ENCODE peak calls at places on chromosomes 11 and 22, in seven cellular contexts. I is left ventricle myocardium inferior, W is mesothelial cell of epicardium, T is colonic mucosa, Z is ovary, C is progenitor cell of endocrine pancreas, S is cardiac fibroblast. J is an unnamed sample.

GRCh38 chr11:130215531-130216220 is 56.1 kb downstream of the ST14 start:
- DNase-seq in I (no peak), W (peak), T (no peak), Z (no peak), C (no peak), S (no peak), J (no peak)

GRCh38 chr11:117143390-117143789 is 697 bp upstream of the PAFAH1B2 start:
- DNase-seq in I (peak), W (no peak), T (peak), Z (peak), C (no peak), S (peak), J (peak)

GRCh38 chr11:36340909-36341308 is 44.8 kb downstream of the PRR5L start:
- DNase-seq in I (no peak), W (no peak), T (no peak), Z (no peak), C (no peak), S (no peak), J (no peak)

GRCh38 chr11:72685560-72686480 is 11.6 kb upstream of the PDE2A start:
- DNase-seq in I (peak), W (no peak), T (peak), Z (no peak), C (no peak), S (no peak), J (no peak)

GRCh38 chr11:2314525-2315394 is 12.9 kb downstream of the TSPAN32 start:
- DNase-seq in I (peak), W (peak), T (peak), Z (peak), C (no peak), S (peak), J (no peak)

GRCh38 chr11:3218483-3219280 is at the start of gene MRGPRG:
- DNase-seq in I (peak), W (no peak), T (no peak), Z (peak), C (no peak), S (no peak), J (no peak)

GRCh38 chr11:70246196-70246595 is 24.3 kb upstream of the PPFIA1 start:
- DNase-seq in I (no peak), W (no peak), T (no peak), Z (no peak), C (no peak), S (peak), J (no peak)

GRCh38 chr22:46750861-46751260 is 11.6 kb upstream of the TBC1D22A start:
- DNase-seq in I (no peak), W (no peak), T (peak), Z (no peak), C (no peak), S (no peak), J (no peak)

GRCh38 chr11:73333173-73333572 is 25.1 kb downstream of the ARHGEF17 start:
- DNase-seq in I (no peak), W (no peak), T (no peak), Z (no peak), C (no peak), S (no peak), J (no peak)

GRCh38 chr22:42780070-42780540 is 59.4 kb upstream of the A4GALT start:
- DNase-seq in I (no peak), W (no peak), T (peak), Z (no peak), C (peak), S (peak), J (peak)

GRCh38 chr11:10382518-10382917 is 72.5 kb upstream of the AMPD3 start:
- DNase-seq in I (no peak), W (no peak), T (no peak), Z (no peak), C (no peak), S (peak), J (peak)

GRCh38 chr11:109783842-109784241 is 309.4 kb upstream of the ZC3H12C start:
- DNase-seq in I (no peak), W (no peak), T (no peak), Z (no peak), C (no peak), S (no peak), J (no peak)

GRCh38 chr22:46634011-46634699 is 14.0 kb downstream of the GRAMD4 start:
- DNase-seq in I (no peak), W (no peak), T (no peak), Z (no peak), C (no peak), S (no peak), J (no peak)

GRCh38 chr22:33561149-33561807 is 359.0 kb downstream of the LARGE1 start:
- DNase-seq in I (no peak), W (no peak), T (peak), Z (no peak), C (no peak), S (no peak), J (no peak)

GRCh38 chr11:72069787-72070251 is 10.5 kb downstream of the NUMA1 start:
- DNase-seq in I (peak), W (no peak), T (peak), Z (peak), C (no peak), S (peak), J (peak)

GRCh38 chr22:44712156-44712555 is 10.2 kb downstream of the PRR5 start:
- DNase-seq in I (no peak), W (no peak), T (no peak), Z (no peak), C (no peak), S (no peak), J (no peak)

GRCh38 chr11:64384981-64385952 is 26.3 kb downstream of the RPS6KA4 start:
- DNase-seq in I (no peak), W (no peak), T (no peak), Z (no peak), C (no peak), S (no peak), J (no peak)

GRCh38 chr11:132466983-132467382 is 1065.3 kb downstream of the OPCML start:
- DNase-seq in I (no peak), W (no peak), T (no peak), Z (no peak), C (no peak), S (no peak), J (no peak)

GRCh38 chr22:29531419-29531818 is 22.1 kb downstream of the THOC5 start:
- DNase-seq in I (no peak), W (no peak), T (no peak), Z (no peak), C (no peak), S (peak), J (peak)

GRCh38 chr11:12306830-12307229 is 70.5 kb upstream of the PARVA start:
- DNase-seq in I (no peak), W (no peak), T (no peak), Z (no peak), C (no peak), S (no peak), J (no peak)

GRCh38 chr22:36292823-36293530 is 40.0 kb downstream of the APOL1 start:
- DNase-seq in I (peak), W (no peak), T (no peak), Z (no peak), C (no peak), S (no peak), J (no peak)

GRCh38 chr11:114073506-114074381 is 14.2 kb downstream of the ZBTB16 start:
- DNase-seq in I (no peak), W (no peak), T (no peak), Z (peak), C (no peak), S (no peak), J (no peak)

GRCh38 chr11:60929774-60930173 is 5.5 kb downstream of the TMEM132A start:
- DNase-seq in I (no peak), W (no peak), T (no peak), Z (no peak), C (no peak), S (no peak), J (no peak)

GRCh38 chr11:39442177-39442576 is 2017.3 kb downstream of the LRRC4C start:
- DNase-seq in I (no peak), W (no peak), T (no peak), Z (no peak), C (no peak), S (no peak), J (no peak)

GRCh38 chr11:59801160-59801706 is 9.3 kb downstream of the MRPL16 start:
- DNase-seq in I (no peak), W (no peak), T (no peak), Z (no peak), C (no peak), S (peak), J (no peak)

GRCh38 chr11:130675456-130675855 is 227.0 kb downstream of the ADAMTS15 start:
- DNase-seq in I (peak), W (no peak), T (no peak), Z (no peak), C (no peak), S (peak), J (no peak)

GRCh38 chr22:47287516-47287915 is 525.1 kb downstream of the TBC1D22A start:
- DNase-seq in I (no peak), W (no peak), T (no peak), Z (no peak), C (no peak), S (no peak), J (no peak)

GRCh38 chr22:44330727-44331660 is 18.2 kb upstream of the SHISAL1 start:
- DNase-seq in I (no peak), W (no peak), T (no peak), Z (no peak), C (no peak), S (no peak), J (no peak)

GRCh38 chr22:39144101-39144815 is 8.2 kb downstream of the CBX7 start:
- DNase-seq in I (no peak), W (no peak), T (peak), Z (peak), C (no peak), S (peak), J (peak)

GRCh38 chr22:26273011-26273675 is 103.9 kb downstream of the SEZ6L start:
- DNase-seq in I (no peak), W (no peak), T (no peak), Z (peak), C (no peak), S (no peak), J (no peak)

GRCh38 chr11:32893091-32893946 is 708 bp downstream of the QSER1 start:
- DNase-seq in I (peak), W (peak), T (peak), Z (peak), C (peak), S (peak), J (peak)

GRCh38 chr11:122523841-122524531 is 131.5 kb upstream of the UBASH3B start:
- DNase-seq in I (peak), W (peak), T (no peak), Z (no peak), C (no peak), S (no peak), J (peak)

GRCh38 chr11:121446752-121447156 is 5.4 kb upstream of the SORL1 start:
- DNase-seq in I (no peak), W (no peak), T (no peak), Z (no peak), C (no peak), S (peak), J (no peak)
- TF ChIP-seq CTCF in I (no peak), W (no peak), T (no peak), Z (no peak), C (no peak), S (no peak), J (peak)

GRCh38 chr22:37316875-37317371 is 34.6 kb downstream of the CYTH4 start:
- DNase-seq in I (peak), W (peak), T (peak), Z (peak), C (peak), S (peak), J (peak)

GRCh38 chr22:37317698-37318210 is 35.4 kb downstream of the CYTH4 start:
- DNase-seq in I (no peak), W (no peak), T (no peak), Z (no peak), C (no peak), S (no peak), J (no peak)

GRCh38 chr22:37319469-37319868 is 37.2 kb downstream of the CYTH4 start:
- DNase-seq in I (no peak), W (no peak), T (no peak), Z (no peak), C (no peak), S (no peak), J (no peak)

GRCh38 chr22:37316405-37316804 is 34.1 kb downstream of the CYTH4 start:
- DNase-seq in I (no peak), W (no peak), T (no peak), Z (no peak), C (no peak), S (no peak), J (no peak)

DNA sequence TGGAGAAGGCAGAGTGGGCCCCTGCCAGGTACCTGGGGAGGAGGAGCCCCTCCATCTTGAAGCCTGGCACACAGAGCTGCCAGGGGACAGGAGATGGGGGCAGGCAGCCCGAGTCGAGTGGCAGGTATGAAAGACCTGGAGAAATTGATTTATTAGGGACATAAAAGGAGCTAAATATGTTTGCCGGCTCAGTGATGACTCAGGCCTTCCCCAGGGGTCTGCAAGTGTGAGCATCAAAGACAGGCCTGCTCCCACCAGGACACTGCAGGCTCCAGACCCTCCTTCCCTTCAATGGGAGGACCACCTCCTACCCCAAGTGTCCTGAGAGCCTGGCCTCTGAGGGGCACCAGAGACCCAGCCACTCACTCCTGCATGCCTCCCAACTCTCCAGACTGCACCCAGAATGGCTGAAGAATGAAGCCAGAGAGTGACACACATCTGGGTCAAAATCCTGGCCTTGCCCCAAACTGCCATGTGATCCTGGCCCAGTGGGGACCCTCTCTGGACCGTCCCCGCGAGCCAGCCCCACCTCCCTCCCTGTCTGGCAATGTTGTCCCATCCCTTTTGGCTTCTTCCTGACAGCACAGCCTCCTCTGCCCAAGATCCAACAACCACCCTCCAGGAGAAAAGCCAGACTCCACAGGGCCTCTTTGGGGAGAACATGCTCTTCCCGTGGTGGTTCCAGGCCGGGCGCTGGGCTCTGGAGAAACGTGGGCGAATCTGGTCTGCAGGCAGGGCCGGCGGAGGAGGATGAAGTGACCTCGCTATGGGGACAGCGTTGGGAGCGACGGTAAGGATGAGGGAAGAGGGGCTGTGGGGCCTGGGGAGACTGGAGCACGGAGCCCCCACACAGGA is 36.2 kb downstream of the CYTH4 start:
- DNase-seq in I (no peak), W (no peak), T (no peak), Z (no peak), C (no peak), S (no peak), J (no peak)
- TF ChIP-seq CTCF in I (no peak), W (no peak), T (no peak), Z (no peak), C (no peak), S (no peak), J (no peak)

GRCh38 chr22:19645391-19645790 is 68.9 kb upstream of the SEPTIN5 start:
- DNase-seq in I (no peak), W (no peak), T (no peak), Z (no peak), C (no peak), S (no peak), J (no peak)
- TF ChIP-seq CTCF in I (no peak), W (no peak), T (no peak), Z (no peak), C (no peak), S (peak), J (no peak)

GRCh38 chr11:106076923-106077608 is at the start of gene KBTBD3:
- DNase-seq in I (peak), W (peak), T (peak), Z (peak), C (peak), S (peak), J (peak)
- TF ChIP-seq CTCF in I (peak), W (no peak), T (no peak), Z (peak), C (peak), S (peak), J (no peak)

GRCh38 chr11:31236052-31236652 is 133.4 kb downstream of the DCDC1 start:
- DNase-seq in I (no peak), W (no peak), T (no peak), Z (no peak), C (no peak), S (peak), J (peak)

GRCh38 chr11:31237819-31238771 is 131.4 kb downstream of the DCDC1 start:
- DNase-seq in I (no peak), W (no peak), T (no peak), Z (no peak), C (no peak), S (peak), J (peak)

GRCh38 chr11:31233425-31233824 is 136.1 kb downstream of the DCDC1 start:
- DNase-seq in I (no peak), W (no peak), T (no peak), Z (no peak), C (no peak), S (peak), J (peak)
- TF ChIP-seq CTCF in I (no peak), W (peak), T (no peak), Z (no peak), C (peak), S (peak), J (peak)

DNA sequence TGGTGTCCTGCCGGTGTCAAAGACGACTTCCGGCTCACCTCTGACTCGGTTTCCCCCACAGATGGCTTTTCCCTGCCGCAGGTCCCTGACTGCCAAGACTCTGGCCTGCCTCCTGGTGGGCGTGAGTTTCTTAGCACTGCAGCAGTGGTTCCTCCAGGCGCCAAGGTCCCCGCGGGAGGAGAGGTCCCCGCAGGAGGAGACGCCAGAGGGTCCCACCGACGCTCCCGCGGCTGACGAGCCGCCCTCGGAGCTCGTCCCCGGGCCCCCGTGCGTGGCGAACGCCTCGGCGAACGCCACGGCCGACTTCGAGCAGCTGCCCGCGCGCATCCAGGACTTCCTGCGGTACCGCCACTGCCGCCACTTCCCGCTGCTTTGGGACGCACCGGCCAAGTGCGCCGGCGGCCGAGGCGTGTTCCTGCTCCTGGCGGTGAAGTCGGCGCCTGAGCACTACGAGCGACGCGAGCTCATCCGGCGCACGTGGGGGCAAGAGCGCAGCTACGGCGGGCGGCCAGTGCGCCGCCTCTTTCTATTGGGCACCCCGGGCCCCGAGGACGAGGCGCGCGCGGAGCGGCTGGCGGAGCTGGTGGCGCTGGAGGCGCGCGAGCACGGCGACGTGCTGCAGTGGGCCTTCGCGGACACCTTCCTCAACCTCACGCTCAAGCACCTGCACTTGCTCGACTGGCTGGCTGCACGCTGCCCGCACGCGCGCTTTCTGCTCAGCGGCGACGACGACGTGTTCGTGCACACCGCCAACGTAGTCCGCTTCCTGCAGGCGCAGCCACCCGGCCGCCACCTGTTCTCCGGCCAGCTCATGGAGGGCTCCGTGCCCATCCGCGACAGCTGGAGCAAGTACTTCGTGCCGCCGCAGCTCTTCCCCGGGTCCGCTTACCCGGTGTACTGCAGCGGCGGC is 5.5 kb downstream of the B3GNT6 start:
- DNase-seq in I (no peak), W (peak), T (peak), Z (no peak), C (no peak), S (peak), J (no peak)
- TF ChIP-seq CTCF in I (peak), W (peak), T (peak), Z (no peak), C (peak), S (peak), J (no peak)

DNA sequence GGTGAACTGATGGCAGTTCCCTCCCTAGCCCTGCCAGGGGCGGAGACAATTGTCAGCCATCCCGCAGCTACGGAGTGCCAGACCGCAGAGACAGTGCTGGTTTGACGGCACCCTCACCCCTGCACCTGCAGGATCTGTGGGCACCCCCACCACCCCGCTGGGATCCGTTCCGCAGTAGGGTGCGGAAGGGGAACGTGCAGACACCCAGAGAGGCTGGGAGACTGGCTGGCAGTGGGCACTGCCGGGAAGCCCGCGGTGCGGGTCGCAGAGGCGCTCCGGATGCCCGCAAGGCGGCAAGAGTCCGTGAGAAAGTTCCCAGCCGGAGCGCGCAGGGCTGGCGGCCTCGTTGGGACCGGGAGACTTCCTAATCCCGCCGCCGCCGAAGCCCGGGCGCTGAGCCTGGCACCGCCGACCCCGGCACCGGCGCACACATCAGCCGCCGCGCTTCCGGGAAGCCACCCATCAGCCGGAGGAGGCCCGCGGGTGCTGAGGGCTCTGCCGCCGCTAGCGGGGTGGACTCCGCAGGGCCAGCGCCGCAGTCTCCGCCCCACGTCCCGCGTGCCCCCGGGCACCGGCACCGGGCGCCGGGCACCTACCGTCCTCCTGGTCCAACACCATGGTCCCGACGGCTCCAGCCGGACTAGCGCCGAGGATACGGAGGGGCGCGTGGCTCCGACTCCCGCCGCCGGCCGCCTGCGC is 4.3 kb upstream of the LMO1 start:
- DNase-seq in I (no peak), W (peak), T (no peak), Z (peak), C (no peak), S (no peak), J (no peak)
- TF ChIP-seq CTCF in I (no peak), W (no peak), T (no peak), Z (no peak), C (peak), S (no peak), J (no peak)

DNA sequence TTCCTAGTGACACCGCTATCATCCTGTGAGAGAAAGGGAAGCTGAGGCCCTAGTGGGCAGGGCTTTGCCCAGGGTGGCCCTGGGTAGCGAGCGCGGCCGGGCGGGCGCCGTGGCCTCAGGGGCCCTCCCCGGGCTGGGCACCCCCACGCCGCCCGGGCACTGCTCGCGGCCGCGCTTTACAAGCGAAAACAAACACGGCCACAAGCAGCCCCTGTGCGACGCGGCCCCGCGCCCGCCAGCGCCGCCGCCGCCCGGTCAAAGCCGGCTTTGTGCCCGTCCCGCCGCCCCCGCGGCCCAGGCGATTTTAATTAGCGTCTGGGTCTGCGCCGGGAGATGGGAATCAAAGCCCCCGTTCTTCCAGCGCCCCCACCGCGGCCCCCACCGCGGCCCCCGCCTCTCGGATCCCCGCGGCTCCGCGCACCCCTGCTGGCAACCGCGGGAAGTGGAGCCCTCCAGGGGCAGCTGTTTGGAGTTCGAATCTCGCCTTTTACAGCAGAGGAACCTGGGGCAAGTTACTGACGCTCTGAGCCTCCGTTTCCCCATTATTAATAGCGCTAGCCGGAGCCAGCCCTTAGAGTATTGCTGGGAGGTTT is 47.9 kb downstream of the CHRDL2 start:
- DNase-seq in I (peak), W (no peak), T (no peak), Z (peak), C (no peak), S (no peak), J (no peak)
- TF ChIP-seq CTCF in I (peak), W (peak), T (peak), Z (peak), C (peak), S (peak), J (no peak)

J was measured in MCF 10A.